ENCODE peak calls at places on chromosome 2, in nine cellular contexts. J is activated naive CD4-positive, alpha-beta T cell treated with Interleukin-2 at 50 U/mL for 16 hours; P is stimulated activated CD8-positive, alpha-beta memory T cell treated with anti-CD3 and anti-CD28 coated beads, Interleukin-15, amount 100 ng/mL, for 24 hours; H is astrocyte; T is CD4-positive, alpha-beta T cell; O is mesendoderm; M is RWPE1; R is stimulated activated CD4-positive, alpha-beta T cell treated with anti-CD3 and anti-CD28 coated beads, Interleukin-4, amount 100 ng/mL, for 48 hours; V is left ventricle myocardium superior. S is an unnamed sample.

GRCh38 chr2:21422724-21423522 is 299.2 kb downstream of the TDRD15 start:
- DNase-seq in V (no peak), O (no peak), P (no peak), T (no peak), H (no peak), R (no peak), M (no peak), J (no peak), S (no peak)

GRCh38 chr2:36695746-36696415 is 626 bp upstream of the VIT start:
- DNase-seq in M (peak; percentile 17), P (no peak), T (no peak), V (no peak), R (no peak), J (no peak), O (peak; percentile 69), H (peak; percentile 65), S (peak; percentile 31)

GRCh38 chr2:216974321-216975302 is 114.7 kb upstream of the TNP1 start:
- DNase-seq in V (peak; percentile 77), P (no peak), M (no peak), O (no peak), T (no peak), R (no peak), H (no peak), J (no peak), S (no peak)

GRCh38 chr2:62201307-62201706 is 5.4 kb downstream of the B3GNT2 start:
- DNase-seq in M (no peak), J (no peak), O (no peak), V (no peak), R (no peak), T (no peak), P (no peak), H (peak; percentile 33), S (no peak)

GRCh38 chr2:230947908-230948365 is 22.9 kb upstream of the GPR55 start:
- DNase-seq in J (no peak), V (no peak), R (no peak), P (no peak), O (no peak), M (no peak), H (no peak), T (no peak), S (peak; percentile 25)

GRCh38 chr2:71824436-71824835 is 323.2 kb downstream of the CYP26B1 start:
- DNase-seq in H (no peak), V (no peak), T (no peak), O (no peak), M (peak; percentile 12), J (no peak), R (no peak), P (no peak), S (no peak)

GRCh38 chr2:189350515-189351209 is 90.6 kb upstream of the WDR75 start:
- DNase-seq in R (no peak), T (no peak), M (no peak), V (no peak), O (no peak), J (no peak), P (no peak), H (peak; percentile 99), S (no peak)

GRCh38 chr2:14907014-14907612 is 274.6 kb downstream of the LRATD1 start:
- DNase-seq in R (no peak), V (no peak), P (no peak), H (no peak), O (peak; percentile 54), M (no peak), J (no peak), T (no peak), S (peak; percentile 46)

GRCh38 chr2:39640107-39640506 is 25.6 kb upstream of the TMEM178A start:
- DNase-seq in R (no peak), M (no peak), H (no peak), O (no peak), J (no peak), V (peak; percentile 65), T (no peak), P (no peak), S (no peak)

GRCh38 chr2:206274434-206275273 is at the start of gene ZDBF2:
- DNase-seq in P (peak; percentile 7), O (peak; percentile 79), M (peak; percentile 65), H (peak; percentile 71), T (peak; percentile 47), V (peak; percentile 70), J (peak; percentile 48), R (peak; percentile 34), S (peak; percentile 91)

GRCh38 chr2:197434541-197435513 is at the start of gene SF3B1:
- DNase-seq in M (peak; percentile 97), H (peak; percentile 93), O (peak; percentile 99), J (peak; percentile 99), R (peak; percentile 99), V (peak; percentile 99), P (peak; percentile 97), T (peak; percentile 99), S (peak; percentile 94)

GRCh38 chr2:73334045-73334444 is 40.7 kb upstream of the EGR4 start:
- DNase-seq in M (no peak), H (no peak), V (no peak), T (no peak), R (no peak), P (no peak), J (no peak), O (no peak), S (no peak)

GRCh38 chr2:230895536-230896345 is 29.3 kb downstream of the GPR55 start:
- DNase-seq in T (no peak), V (no peak), O (no peak), H (no peak), R (no peak), M (no peak), J (no peak), P (no peak), S (no peak)

GRCh38 chr2:55430536-55430935 is 10.9 kb upstream of the CCDC88A start:
- DNase-seq in O (no peak), T (no peak), J (no peak), V (no peak), M (no peak), H (no peak), R (no peak), P (no peak), S (no peak)

GRCh38 chr2:187453078-187453641 is 5.1 kb upstream of the CALCRL start:
- DNase-seq in V (no peak), J (no peak), T (no peak), M (peak; percentile 13), H (no peak), P (no peak), O (peak; percentile 38), R (no peak), S (no peak)

GRCh38 chr2:227595797-227596196 is 2.9 kb upstream of the SCYGR2 start:
- DNase-seq in V (no peak), O (peak; percentile 27), T (no peak), M (no peak), P (no peak), J (no peak), R (no peak), H (no peak), S (peak; percentile 51)

GRCh38 chr2:35989040-35989439 is 366.5 kb upstream of the CRIM1 start:
- DNase-seq in V (no peak), O (no peak), P (no peak), R (no peak), M (no peak), H (no peak), T (no peak), J (no peak), S (no peak)

GRCh38 chr2:29218071-29218470 is 102.9 kb downstream of the CLIP4 start:
- DNase-seq in V (no peak), J (no peak), P (no peak), T (no peak), O (no peak), M (no peak), H (no peak), R (no peak), S (peak; percentile 9)

GRCh38 chr2:6069354-6069753 is 377.2 kb downstream of the SOX11 start:
- DNase-seq in T (no peak), P (no peak), M (no peak), V (no peak), O (peak; percentile 80), J (no peak), H (peak; percentile 41), R (no peak), S (peak; percentile 44)

GRCh38 chr2:70354264-70354949 is 52.5 kb upstream of the FAM136A start:
- DNase-seq in H (peak; percentile 16), M (peak; percentile 42), O (no peak), R (no peak), V (no peak), T (no peak), P (no peak), J (no peak), S (no peak)

GRCh38 chr2:234863043-234863934 is 88.5 kb upstream of the SH3BP4 start:
- DNase-seq in M (peak; percentile 95), P (no peak), R (no peak), O (peak; percentile 58), V (peak; percentile 38), H (peak; percentile 84), T (no peak), J (no peak), S (no peak)

GRCh38 chr2:70923378-70924015 is 12.2 kb upstream of the ATP6V1B1 start:
- DNase-seq in O (peak; percentile 71), V (no peak), J (no peak), H (no peak), T (no peak), P (no peak), R (no peak), M (no peak), S (peak; percentile 82)

S was measured in H7.